ENCODE peak calls at places on chromosomes 1 and 21, in five cellular contexts. C, Q, D, S and X are unnamed samples.

GRCh38 chr1:241503444-241503843 is 16.1 kb downstream of the FH start:
- DNase-seq in C (no peak), Q (no peak), D (no peak), S (no peak), X (no peak)

GRCh38 chr1:200895801-200896570 is 1.3 kb downstream of the INAVA start:
- DNase-seq in C (no peak), Q (no peak), D (no peak), S (no peak), X (no peak)

GRCh38 chr1:235024706-235025421 is 103.8 kb downstream of the TOMM20 start:
- DNase-seq in C (no peak), Q (no peak), D (no peak), S (no peak), X (no peak)

GRCh38 chr21:39033878-39034589 is 149.2 kb downstream of the PSMG1 start:
- DNase-seq in C (no peak), Q (no peak), D (peak), S (no peak), X (no peak)

GRCh38 chr1:24463756-24464377 is 38.8 kb upstream of the RCAN3 start:
- DNase-seq in C (no peak), Q (no peak), D (no peak), S (no peak), X (no peak)

GRCh38 chr1:203638076-203638475 is 11.4 kb downstream of the ATP2B4 start:
- DNase-seq in C (no peak), Q (no peak), D (no peak), S (no peak), X (no peak)

GRCh38 chr1:230268371-230269170 is 157.6 kb downstream of the PGBD5 start:
- DNase-seq in C (no peak), Q (peak), D (peak), S (no peak), X (no peak)

GRCh38 chr1:71565267-71565666 is 484.4 kb upstream of the ZRANB2 start:
- DNase-seq in C (no peak), Q (peak), D (no peak), S (no peak), X (no peak)

GRCh38 chr21:15433091-15433490 is 296.7 kb upstream of the USP25 start:
- DNase-seq in C (no peak), Q (peak), D (no peak), S (no peak), X (no peak)

GRCh38 chr1:109717729-109718128 is 5.7 kb downstream of the GSTM5 start:
- DNase-seq in C (no peak), Q (no peak), D (no peak), S (no peak), X (no peak)

GRCh38 chr1:12067900-12068821 is 5.1 kb downstream of the TNFRSF8 start:
- DNase-seq in C (no peak), Q (peak), D (peak), S (no peak), X (peak)

GRCh38 chr1:219659682-219660081 is 46.8 kb upstream of the ZC3H11B start:
- DNase-seq in C (no peak), Q (peak), D (peak), S (no peak), X (no peak)

GRCh38 chr1:208167229-208167869 is 76.8 kb downstream of the PLXNA2 start:
- DNase-seq in C (no peak), Q (no peak), D (no peak), S (no peak), X (no peak)

GRCh38 chr1:181936768-181937581 is 124.5 kb downstream of the ZNF648 start:
- DNase-seq in C (peak), Q (peak), D (no peak), S (peak), X (no peak)

GRCh38 chr21:44696572-44696971 is 400 bp upstream of the KRTAP10-12 start:
- DNase-seq in C (no peak), Q (no peak), D (no peak), S (no peak), X (no peak)
- H3K4me3 ChIP-seq in C (no peak), Q (no peak), D (no peak), S (no peak), X (no peak)

GRCh38 chr21:33267250-33267649 is 1.1 kb downstream of the IL10RB start:
- DNase-seq in C (no peak), Q (no peak), D (no peak), S (no peak), X (no peak)
- H3K27ac ChIP-seq in C (peak), Q (no peak), D (no peak), S (peak), X (peak)

GRCh38 chr1:30822966-30823581 is 65.5 kb upstream of the LAPTM5 start:
- DNase-seq in C (no peak), Q (peak), D (no peak), S (no peak), X (no peak)
- H3K4me3 ChIP-seq in C (no peak), Q (no peak), D (no peak), S (no peak), X (no peak)

GRCh38 chr1:47533176-47534039 is 95.6 kb downstream of the FOXD2 start:
- DNase-seq in C (no peak), Q (peak), D (peak), S (no peak), X (no peak)

GRCh38 chr1:47532831-47533175 is 95.0 kb downstream of the FOXD2 start:
- DNase-seq in C (no peak), Q (no peak), D (no peak), S (no peak), X (no peak)

GRCh38 chr1:47534417-47534816 is 96.6 kb downstream of the FOXD2 start:
- DNase-seq in C (no peak), Q (peak), D (no peak), S (no peak), X (no peak)

GRCh38 chr1:47536646-47537118 is 98.8 kb downstream of the FOXD2 start:
- DNase-seq in C (no peak), Q (no peak), D (no peak), S (no peak), X (no peak)

GRCh38 chr1:47534040-47534328 is 96.1 kb downstream of the FOXD2 start:
- DNase-seq in C (no peak), Q (peak), D (no peak), S (no peak), X (no peak)
- H3K27ac ChIP-seq in C (no peak), Q (no peak), D (no peak), S (no peak), X (no peak)